ENCODE peak calls at places on chromosome 9, in ten cellular contexts. W, K, Q, R, X, T, J, A, M and I are unnamed samples.

GRCh38 chr9:97283768-97284167 is 23.7 kb upstream of the CCDC180 start:
- DNase-seq in W (no peak), K (no peak), Q (no peak), R (no peak), X (no peak), T (no peak), J (no peak), A (no peak), M (no peak), I (no peak)

GRCh38 chr9:4686112-4686511 is 6.7 kb downstream of the CDC37L1 start:
- DNase-seq in W (no peak), K (no peak), Q (no peak), R (no peak), X (no peak), T (no peak), J (no peak), A (no peak), M (no peak), I (no peak)

GRCh38 chr9:107513464-107514092 is 24.0 kb upstream of the KLF4 start:
- DNase-seq in W (no peak), K (no peak), Q (no peak), R (no peak), X (no peak), T (no peak), J (no peak), A (no peak), M (no peak), I (no peak)

GRCh38 chr9:137989999-137990715 is 112.6 kb downstream of the CACNA1B start:
- DNase-seq in W (no peak), K (no peak), Q (no peak), R (peak), X (no peak), T (no peak), J (no peak), A (no peak), M (no peak), I (no peak)

GRCh38 chr9:137881591-137882505 is 4.3 kb downstream of the CACNA1B start:
- DNase-seq in W (no peak), K (no peak), Q (no peak), R (peak), X (no peak), T (peak), J (no peak), A (no peak), M (no peak), I (no peak)

GRCh38 chr9:32663741-32664140 is 28.3 kb upstream of the TAF1L start:
- DNase-seq in W (no peak), K (no peak), Q (no peak), R (no peak), X (no peak), T (no peak), J (no peak), A (no peak), M (no peak), I (no peak)

GRCh38 chr9:75941066-75941465 is 50.6 kb downstream of the PCSK5 start:
- DNase-seq in W (no peak), K (peak), Q (no peak), R (no peak), X (peak), T (no peak), J (no peak), A (no peak), M (no peak), I (no peak)

GRCh38 chr9:7963026-7963425 is 163.4 kb upstream of the DMAC1 start:
- DNase-seq in W (no peak), K (peak), Q (no peak), R (no peak), X (no peak), T (no peak), J (no peak), A (no peak), M (no peak), I (no peak)

GRCh38 chr9:137760426-137760825 is 117.2 kb upstream of the CACNA1B start:
- DNase-seq in W (no peak), K (peak), Q (no peak), R (no peak), X (no peak), T (no peak), J (no peak), A (no peak), M (no peak), I (no peak)

GRCh38 chr9:115461284-115461683 is 343.3 kb upstream of the TNC start:
- DNase-seq in W (no peak), K (no peak), Q (no peak), R (no peak), X (no peak), T (no peak), J (no peak), A (peak), M (no peak), I (no peak)

GRCh38 chr9:100324594-100325200 is 28.0 kb downstream of the TEX10 start:
- DNase-seq in W (no peak), K (peak), Q (no peak), R (peak), X (peak), T (no peak), J (no peak), A (no peak), M (peak), I (no peak)

GRCh38 chr9:4596165-4596922 is 65.8 kb upstream of the PLPP6 start:
- DNase-seq in W (no peak), K (peak), Q (peak), R (no peak), X (no peak), T (no peak), J (no peak), A (no peak), M (no peak), I (no peak)

GRCh38 chr9:137293482-137294090 is 8.5 kb downstream of the NRARP start:
- DNase-seq in W (no peak), K (no peak), Q (no peak), R (no peak), X (no peak), T (peak), J (no peak), A (no peak), M (no peak), I (peak)

GRCh38 chr9:124624735-124624992 is 117.5 kb upstream of the NR5A1 start:
- DNase-seq in W (no peak), K (no peak), Q (no peak), R (no peak), X (no peak), T (no peak), J (no peak), A (no peak), M (no peak), I (no peak)

GRCh38 chr9:4855861-4856260 is 63.1 kb downstream of the RCL1 start:
- DNase-seq in W (no peak), K (peak), Q (no peak), R (no peak), X (no peak), T (peak), J (no peak), A (peak), M (peak), I (no peak)

GRCh38 chr9:69678843-69679538 is 6.8 kb upstream of the APBA1 start:
- DNase-seq in W (no peak), K (no peak), Q (no peak), R (no peak), X (no peak), T (no peak), J (no peak), A (no peak), M (no peak), I (no peak)

GRCh38 chr9:110207071-110207923 is 662 bp downstream of the C9orf152 start:
- DNase-seq in W (peak), K (no peak), Q (no peak), R (no peak), X (no peak), T (peak), J (no peak), A (no peak), M (no peak), I (peak)

GRCh38 chr9:121362813-121363585 is 7.1 kb downstream of the STOM start:
- DNase-seq in W (no peak), K (peak), Q (no peak), R (peak), X (peak), T (no peak), J (no peak), A (no peak), M (no peak), I (no peak)

GRCh38 chr9:27365977-27366376 is 69.0 kb upstream of the EQTN start:
- DNase-seq in W (no peak), K (peak), Q (no peak), R (no peak), X (no peak), T (no peak), J (no peak), A (no peak), M (no peak), I (no peak)

GRCh38 chr9:136520053-136520540 is 25.8 kb downstream of the NOTCH1 start:
- DNase-seq in W (no peak), K (no peak), Q (no peak), R (no peak), X (no peak), T (peak), J (no peak), A (no peak), M (no peak), I (peak)

GRCh38 chr9:31587176-31587575 is 797.3 kb upstream of the ACO1 start:
- DNase-seq in W (no peak), K (no peak), Q (no peak), R (no peak), X (no peak), T (no peak), J (no peak), A (no peak), M (no peak), I (no peak)

GRCh38 chr9:88342246-88342645 is 46.0 kb upstream of the SPIN1 start:
- DNase-seq in W (no peak), K (peak), Q (no peak), R (no peak), X (peak), T (no peak), J (no peak), A (no peak), M (no peak), I (no peak)

GRCh38 chr9:14836885-14837284 is 73.3 kb downstream of the FREM1 start:
- DNase-seq in W (no peak), K (no peak), Q (no peak), R (no peak), X (no peak), T (no peak), J (no peak), A (no peak), M (no peak), I (no peak)

DNA sequence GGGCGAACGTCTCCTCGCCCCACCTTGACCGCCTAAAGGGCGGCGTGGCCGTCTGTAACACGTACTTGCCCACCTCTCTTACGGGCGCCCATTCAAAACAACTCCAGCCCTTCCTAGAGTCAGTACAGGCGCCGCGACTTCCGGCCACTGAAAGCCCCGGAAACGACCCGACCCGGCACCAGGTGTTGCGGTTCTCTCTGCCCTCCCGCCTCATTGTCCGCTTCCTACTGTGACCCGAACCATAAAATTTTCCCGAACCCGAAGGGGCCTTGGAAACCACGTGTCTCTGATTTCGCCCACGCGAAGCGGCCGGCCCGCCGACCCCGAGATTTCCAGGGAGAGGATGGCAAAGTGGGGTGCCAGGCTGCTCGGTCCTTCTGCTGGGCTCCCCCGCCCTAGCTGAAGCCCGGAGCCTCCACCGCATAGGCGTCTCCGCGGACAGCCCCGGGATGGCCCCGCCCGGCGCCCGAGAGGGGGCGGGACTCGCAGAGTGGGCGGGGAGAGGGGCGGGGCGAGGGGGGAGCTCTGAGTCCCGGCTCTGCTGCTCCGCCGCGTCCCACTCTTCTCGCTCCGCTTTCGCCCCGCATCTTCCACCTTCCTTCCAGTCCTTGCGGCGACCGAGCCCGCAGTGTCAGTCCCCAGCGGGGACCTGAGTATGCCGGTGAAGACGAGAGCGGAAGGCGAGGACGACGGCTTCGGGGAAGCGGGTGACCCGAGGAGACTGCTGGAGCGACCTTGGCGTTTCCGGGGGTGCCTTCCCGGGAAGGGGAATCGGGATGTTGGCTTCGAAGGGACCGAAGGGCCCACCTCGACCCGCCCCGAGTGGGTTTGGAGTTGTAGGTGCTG is 684 bp upstream of the PTGES2 start:
- DNase-seq in W (peak), K (peak), Q (peak), R (peak), X (peak), T (peak), J (peak), A (peak), M (peak), I (peak)
- TF ChIP-seq CTCF in W (no peak), K (no peak), Q (no peak), R (no peak), X (no peak), T (no peak), J (no peak), A (no peak), M (no peak), I (no peak)

DNA sequence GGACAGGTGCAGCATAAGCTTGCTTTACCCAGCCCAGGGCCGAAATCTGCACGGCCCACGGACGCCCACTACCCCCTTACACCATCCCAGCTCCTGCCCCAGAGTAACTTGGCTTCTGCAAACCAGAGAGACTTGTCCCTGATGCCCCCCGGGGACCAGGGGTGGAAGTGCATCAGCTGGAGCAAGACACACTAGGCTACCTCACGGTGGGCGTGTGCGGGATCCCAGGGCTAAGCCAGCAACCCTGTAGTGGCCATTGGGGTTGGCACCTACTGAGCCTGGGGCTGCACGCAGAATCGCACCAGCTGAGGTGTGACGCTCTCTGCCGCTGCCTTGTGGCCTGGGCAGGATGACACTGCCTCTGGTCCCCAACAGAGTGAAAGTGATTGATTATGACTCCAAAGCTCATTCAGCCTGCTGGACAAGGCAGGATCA is 6.1 kb upstream of the ZNF79 start:
- DNase-seq in W (no peak), K (no peak), Q (peak), R (no peak), X (no peak), T (no peak), J (no peak), A (no peak), M (no peak), I (peak)
- TF ChIP-seq CTCF in W (peak), K (peak), Q (peak), R (no peak), X (peak), T (no peak), J (peak), A (peak), M (no peak), I (no peak)

GRCh38 chr9:36873247-36873875 is 160.7 kb downstream of the PAX5 start:
- DNase-seq in W (peak), K (peak), Q (peak), R (peak), X (peak), T (peak), J (peak), A (peak), M (no peak), I (peak)
- TF ChIP-seq CTCF in W (peak), K (peak), Q (peak), R (peak), X (peak), T (peak), J (peak), A (peak), M (peak), I (peak)

GRCh38 chr9:37523916-37524315 is 38.2 kb downstream of the POLR1E start:
- DNase-seq in W (no peak), K (no peak), Q (no peak), R (no peak), X (no peak), T (no peak), J (no peak), A (no peak), M (no peak), I (no peak)

GRCh38 chr9:37521111-37521510 is 35.4 kb downstream of the POLR1E start:
- DNase-seq in W (no peak), K (no peak), Q (no peak), R (no peak), X (no peak), T (no peak), J (no peak), A (no peak), M (no peak), I (no peak)

GRCh38 chr9:37517977-37518376 is 32.2 kb downstream of the POLR1E start:
- DNase-seq in W (no peak), K (no peak), Q (no peak), R (no peak), X (no peak), T (no peak), J (no peak), A (no peak), M (no peak), I (no peak)

GRCh38 chr9:37522971-37523370 is 37.2 kb downstream of the POLR1E start:
- DNase-seq in W (no peak), K (no peak), Q (no peak), R (no peak), X (no peak), T (no peak), J (no peak), A (no peak), M (no peak), I (no peak)

DNA sequence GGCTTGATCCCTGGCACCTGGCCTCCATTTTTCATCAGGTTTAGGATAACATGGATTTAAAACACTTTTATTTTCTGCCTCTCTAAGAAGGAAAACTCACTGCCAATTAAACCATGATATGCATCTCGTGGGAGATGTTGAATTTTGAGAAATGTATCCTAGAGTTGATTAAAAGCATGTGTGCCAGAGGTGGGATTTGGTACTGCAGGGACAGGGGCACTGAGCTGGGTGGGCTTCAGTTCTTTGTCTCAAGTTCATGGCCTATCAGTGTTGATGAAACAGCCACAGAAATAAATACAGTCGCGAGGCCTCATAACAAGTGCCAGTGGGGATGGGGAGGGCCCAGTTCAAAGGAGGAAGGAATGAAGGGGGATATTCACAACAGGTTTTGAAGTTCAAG is 34.9 kb downstream of the POLR1E start:
- DNase-seq in W (no peak), K (no peak), Q (no peak), R (no peak), X (no peak), T (no peak), J (no peak), A (no peak), M (no peak), I (no peak)
- TF ChIP-seq CTCF in W (no peak), K (no peak), Q (no peak), R (no peak), X (no peak), T (no peak), J (no peak), A (no peak), M (peak), I (no peak)

GRCh38 chr9:104494808-104495207 is 9.3 kb upstream of the OR13F1 start:
- DNase-seq in W (no peak), K (no peak), Q (no peak), R (peak), X (no peak), T (no peak), J (no peak), A (no peak), M (no peak), I (no peak)
- TF ChIP-seq CTCF in W (no peak), K (no peak), Q (no peak), R (peak), X (no peak), T (no peak), J (no peak), A (no peak), M (no peak), I (no peak)

GRCh38 chr9:22008662-22009562 is at the start of gene CDKN2B:
- DNase-seq in W (peak), K (peak), Q (peak), R (peak), X (peak), T (peak), J (peak), A (peak), M (peak), I (peak)
- TF ChIP-seq CTCF in W (peak), K (peak), Q (peak), R (peak), X (peak), T (peak), J (peak), A (peak), M (peak), I (peak)

DNA sequence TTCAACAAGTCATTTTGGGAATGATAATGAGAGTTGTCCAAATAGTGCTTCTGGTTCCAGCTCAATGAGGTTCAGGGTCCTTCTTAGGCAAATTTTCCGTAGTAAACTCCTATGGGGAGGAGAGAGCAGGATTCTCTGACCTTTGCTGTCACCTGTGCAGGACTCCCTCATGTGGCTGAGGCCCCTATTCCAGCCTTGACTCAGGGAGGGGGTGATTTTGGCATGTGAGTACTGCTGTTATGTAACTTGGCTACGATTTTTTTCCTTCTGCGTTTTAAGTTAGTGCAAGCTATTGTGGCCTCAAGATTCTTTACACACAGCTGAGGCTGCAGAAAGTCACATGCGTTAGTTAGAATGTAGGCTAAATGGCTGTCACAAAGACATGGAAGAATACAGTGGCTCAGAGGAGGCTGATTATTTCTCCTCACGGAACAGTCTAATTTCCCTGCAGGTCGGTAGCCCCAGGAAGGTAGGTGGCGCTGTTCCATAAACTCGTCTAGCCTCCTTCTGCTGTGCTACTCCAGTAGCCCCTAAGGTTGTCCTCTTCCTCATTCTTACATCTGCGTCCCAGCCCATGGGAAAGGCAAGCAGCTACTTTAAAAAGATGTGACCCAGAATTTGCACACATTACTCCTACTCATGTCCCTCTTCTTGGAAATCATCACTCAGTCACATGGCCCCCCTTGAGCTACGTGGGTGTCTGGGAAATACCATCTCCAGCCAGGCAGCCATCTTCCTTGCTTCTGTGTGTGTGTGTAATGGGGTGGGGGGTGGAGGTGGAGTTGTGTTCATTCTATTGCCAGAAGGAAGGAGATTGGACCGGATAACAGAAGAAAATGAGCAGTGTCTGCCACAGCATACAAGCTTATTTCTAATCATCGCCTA is 486.5 kb downstream of the CCDC171 start:
- DNase-seq in W (no peak), K (peak), Q (no peak), R (no peak), X (peak), T (no peak), J (no peak), A (no peak), M (no peak), I (no peak)
- TF ChIP-seq CTCF in W (no peak), K (peak), Q (no peak), R (no peak), X (peak), T (no peak), J (peak), A (peak), M (peak), I (no peak)

GRCh38 chr9:9603345-9603744 is 1009.5 kb downstream of the PTPRD start:
- DNase-seq in W (peak), K (no peak), Q (no peak), R (no peak), X (no peak), T (no peak), J (no peak), A (no peak), M (no peak), I (no peak)

GRCh38 chr9:9598723-9599122 is 1014.1 kb downstream of the PTPRD start:
- DNase-seq in W (no peak), K (no peak), Q (no peak), R (no peak), X (no peak), T (no peak), J (no peak), A (no peak), M (no peak), I (no peak)
- TF ChIP-seq CTCF in W (no peak), K (no peak), Q (no peak), R (no peak), X (no peak), T (no peak), J (no peak), A (no peak), M (no peak), I (no peak)